ENCODE peak calls at places on chromosomes 13 and 19, in six cellular contexts. N, U, T, Z, R and P are unnamed samples.

GRCh38 chr13:37288057-37288720 is 182.7 kb upstream of the CSNK1A1L start:
- DNase-seq in N (no peak), U (no peak), T (peak; percentile 93), Z (no peak), R (no peak), P (no peak)

GRCh38 chr13:98994080-98994479 is 16.2 kb upstream of the DOCK9 start:
- DNase-seq in N (no peak), U (no peak), T (no peak), Z (no peak), R (no peak), P (no peak)

GRCh38 chr13:112061367-112062046 is 5.4 kb upstream of the SOX1 start:
- DNase-seq in N (no peak), U (no peak), T (no peak), Z (no peak), R (no peak), P (no peak)

GRCh38 chr13:65034266-65034665 is 2195.9 kb downstream of the PCDH9 start:
- DNase-seq in N (no peak), U (no peak), T (no peak), Z (no peak), R (no peak), P (no peak)

GRCh38 chr13:92769064-92769463 is 457.5 kb upstream of the GPC6 start:
- DNase-seq in N (no peak), U (no peak), T (no peak), Z (no peak), R (no peak), P (no peak)

GRCh38 chr19:49686503-49687088 is 2.8 kb upstream of the ADM5 start:
- DNase-seq in N (no peak), U (no peak), T (no peak), Z (no peak), R (no peak), P (no peak)

GRCh38 chr19:39499082-39499642 is 415 bp downstream of the DLL3 start:
- DNase-seq in N (no peak), U (no peak), T (no peak), Z (no peak), R (no peak), P (no peak)

GRCh38 chr13:94660695-94661324 is 51.5 kb downstream of the SOX21 start:
- DNase-seq in N (peak; percentile 11), U (peak; percentile 63), T (peak; percentile 36), Z (no peak), R (no peak), P (peak; percentile 18)

GRCh38 chr19:19361075-19361594 is 40.5 kb downstream of the MAU2 start:
- DNase-seq in N (peak; percentile 70), U (peak; percentile 90), T (peak; percentile 85), Z (peak; percentile 83), R (peak; percentile 73), P (peak; percentile 93)

GRCh38 chr13:25170554-25171107 is 1.5 kb downstream of the AMER2 start:
- DNase-seq in N (no peak), U (no peak), T (no peak), Z (no peak), R (no peak), P (no peak)

GRCh38 chr19:29967623-29968022 is 25.6 kb downstream of the URI1 start:
- DNase-seq in N (no peak), U (peak; percentile 82), T (no peak), Z (no peak), R (no peak), P (peak; percentile 18)

GRCh38 chr13:46529509-46529908 is 23.5 kb upstream of the LRCH1 start:
- DNase-seq in N (no peak), U (no peak), T (no peak), Z (no peak), R (no peak), P (no peak)

GRCh38 chr19:19530423-19530804 is 1.7 kb downstream of the YJEFN3 start:
- DNase-seq in N (no peak), U (no peak), T (no peak), Z (no peak), R (no peak), P (peak; percentile 34)

GRCh38 chr13:76636881-76637280 is 249.3 kb downstream of the KCTD12 start:
- DNase-seq in N (no peak), U (no peak), T (no peak), Z (no peak), R (no peak), P (no peak)

GRCh38 chr13:110798595-110798994 is 85.1 kb downstream of the ING1 start:
- DNase-seq in N (no peak), U (no peak), T (no peak), Z (peak; percentile 19), R (no peak), P (no peak)

GRCh38 chr19:54481326-54481930 is 8.3 kb upstream of the CDC42EP5 start:
- DNase-seq in N (no peak), U (peak; percentile 66), T (peak; percentile 62), Z (peak; percentile 49), R (no peak), P (peak; percentile 53)

GRCh38 chr13:72258340-72258981 is 391.5 kb upstream of the DACH1 start:
- DNase-seq in N (no peak), U (no peak), T (no peak), Z (no peak), R (no peak), P (no peak)

GRCh38 chr13:39913928-39914327 is 258.5 kb downstream of the COG6 start:
- DNase-seq in N (no peak), U (no peak), T (peak; percentile 44), Z (no peak), R (no peak), P (peak; percentile 3)

GRCh38 chr19:5005096-5005495 is 36.2 kb downstream of the KDM4B start:
- DNase-seq in N (no peak), U (no peak), T (no peak), Z (no peak), R (no peak), P (no peak)

GRCh38 chr13:71879129-71879535 is 12.1 kb upstream of the DACH1 start:
- DNase-seq in N (no peak), U (peak; percentile 27), T (peak; percentile 75), Z (peak; percentile 27), R (no peak), P (peak; percentile 83)

GRCh38 chr19:5976768-5977167 is 1.2 kb downstream of the RANBP3 start:
- DNase-seq in N (no peak), U (no peak), T (no peak), Z (no peak), R (no peak), P (no peak)

GRCh38 chr19:29497686-29498436 is 27.9 kb upstream of the VSTM2B start:
- DNase-seq in N (no peak), U (no peak), T (no peak), Z (no peak), R (no peak), P (no peak)

GRCh38 chr13:69935043-69935442 is 172.6 kb upstream of the ATXN8OS start:
- DNase-seq in N (no peak), U (peak; percentile 0), T (no peak), Z (peak; percentile 5), R (no peak), P (peak; percentile 58)

GRCh38 chr19:51259348-51260245 is 8.7 kb downstream of the SIGLECL1 start:
- DNase-seq in N (peak; percentile 43), U (peak; percentile 74), T (peak; percentile 44), Z (peak; percentile 24), R (peak; percentile 12), P (peak; percentile 75)

GRCh38 chr13:31166591-31166990 is 4.9 kb upstream of the HSPH1 start:
- DNase-seq in N (no peak), U (no peak), T (no peak), Z (peak; percentile 56), R (no peak), P (no peak)

GRCh38 chr13:65638572-65639168 is 1591.5 kb downstream of the PCDH9 start:
- DNase-seq in N (peak; percentile 0), U (peak; percentile 10), T (peak; percentile 51), Z (peak; percentile 16), R (no peak), P (peak; percentile 58)

GRCh38 chr19:48961051-48961649 is 4.0 kb upstream of the FTL start:
- DNase-seq in N (no peak), U (peak; percentile 39), T (no peak), Z (peak; percentile 48), R (no peak), P (no peak)

GRCh38 chr19:5335101-5335500 is 5.5 kb downstream of the PTPRS start:
- DNase-seq in N (no peak), U (no peak), T (no peak), Z (no peak), R (no peak), P (no peak)

GRCh38 chr19:14516048-14516534 is 2.1 kb downstream of the DNAJB1 start:
- DNase-seq in N (no peak), U (no peak), T (no peak), Z (no peak), R (no peak), P (no peak)

GRCh38 chr13:26695891-26696311 is 64.7 kb downstream of the GPR12 start:
- DNase-seq in N (no peak), U (no peak), T (no peak), Z (no peak), R (no peak), P (no peak)
- TF ChIP-seq MYC in N (no peak), U (no peak), T (no peak), Z (no peak), R (no peak), P (no peak)

GRCh38 chr19:55704494-55705245 is 29.6 kb downstream of the EPN1 start:
- DNase-seq in N (no peak), U (peak; percentile 28), T (no peak), Z (no peak), R (no peak), P (peak; percentile 21)
- TF ChIP-seq CTCF in N (no peak), U (peak; percentile 47), T (no peak), Z (peak; percentile 29), R (peak; percentile 26), P (peak; percentile 21)

GRCh38 chr13:53126803-53127202 is 98.2 kb downstream of the OLFM4 start:
- DNase-seq in N (no peak), U (no peak), T (no peak), Z (no peak), R (no peak), P (no peak)

GRCh38 chr13:53121879-53122278 is 93.3 kb downstream of the OLFM4 start:
- DNase-seq in N (no peak), U (no peak), T (no peak), Z (no peak), R (no peak), P (no peak)

GRCh38 chr13:53123536-53123935 is 94.9 kb downstream of the OLFM4 start:
- DNase-seq in N (no peak), U (no peak), T (no peak), Z (no peak), R (no peak), P (no peak)

GRCh38 chr13:53127378-53127777 is 98.8 kb downstream of the OLFM4 start:
- DNase-seq in N (no peak), U (no peak), T (no peak), Z (no peak), R (no peak), P (no peak)

DNA sequence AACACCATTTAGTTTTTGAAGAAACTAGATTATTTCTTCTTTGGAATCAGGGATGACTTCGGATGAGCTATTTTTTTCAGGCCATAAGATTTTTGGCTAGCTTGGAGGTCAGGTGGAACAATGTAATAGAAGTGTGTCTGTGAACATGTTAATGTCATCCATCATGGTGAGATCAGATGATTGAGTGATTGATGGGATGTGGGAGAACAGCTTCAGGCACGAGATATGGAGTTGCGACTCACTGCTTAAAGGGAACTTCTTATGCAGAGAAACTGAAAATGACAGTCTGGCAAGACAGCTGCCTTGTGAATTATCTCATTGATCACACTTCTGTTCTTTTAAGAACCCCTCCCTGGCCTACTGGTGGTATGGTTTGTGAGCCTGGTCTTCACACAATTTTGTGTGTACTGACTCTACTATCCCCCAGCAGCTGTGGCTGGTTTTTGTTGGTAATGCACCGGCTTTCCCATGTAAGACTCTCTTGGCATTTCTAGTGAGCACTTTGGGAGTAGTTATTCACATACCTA is 96.0 kb downstream of the OLFM4 start:
- DNase-seq in N (no peak), U (no peak), T (no peak), Z (no peak), R (no peak), P (no peak)
- TF ChIP-seq MAX in N (no peak), U (no peak), T (no peak), Z (no peak), R (no peak), P (no peak)

GRCh38 chr19:40717325-40717879 is 490 bp downstream of the ITPKC start:
- DNase-seq in N (no peak), U (peak; percentile 46), T (no peak), Z (no peak), R (no peak), P (no peak)
- TF ChIP-seq MYC in N (no peak), U (no peak), T (no peak), Z (no peak), R (no peak), P (no peak)